ENCODE peak calls at places on chromosomes 13 and 19, in eight cellular contexts. V is left lung; I is lower lobe of right lung; R is GM12878; U is tibial artery; C is right cardiac atrium; P is cardiac muscle cell; A is effector memory CD4-positive, alpha-beta T cell. Q is an unnamed sample.

GRCh38 chr13:97346561-97347254 is 87.3 kb upstream of the RAP2A start:
- DNase-seq in V (peak), U (no peak), I (no peak), C (no peak), R (no peak), P (no peak), A (no peak), Q (no peak)

GRCh38 chr13:60210510-60211065 is 46.9 kb upstream of the DIAPH3 start:
- DNase-seq in V (no peak), P (no peak), R (no peak), A (no peak), I (no peak), C (no peak), U (no peak), Q (no peak)

GRCh38 chr19:35641515-35642151 is at the start of gene ETV2:
- DNase-seq in C (peak), A (peak), V (no peak), P (peak), U (no peak), I (no peak), R (no peak), Q (no peak)

GRCh38 chr13:85284349-85284748 is 514.9 kb downstream of the SLITRK6 start:
- DNase-seq in C (no peak), I (no peak), P (no peak), R (no peak), V (no peak), A (no peak), U (no peak), Q (no peak)

GRCh38 chr19:16714702-16715294 is 4.8 kb upstream of the NWD1 start:
- DNase-seq in C (peak), I (peak), V (peak), A (peak), R (peak), U (peak), P (peak), Q (no peak)

GRCh38 chr13:97758317-97758716 is 195.2 kb upstream of the IPO5 start:
- DNase-seq in U (no peak), A (no peak), V (no peak), R (no peak), I (no peak), C (peak), P (peak), Q (no peak)

GRCh38 chr13:75478659-75479058 is 3.3 kb downstream of the TBC1D4 start:
- DNase-seq in V (no peak), C (no peak), P (no peak), R (no peak), U (no peak), A (no peak), I (no peak), Q (no peak)

GRCh38 chr13:61316647-61317046 is 99.0 kb downstream of the PCDH20 start:
- DNase-seq in A (no peak), V (no peak), P (no peak), U (no peak), I (no peak), R (no peak), C (no peak), Q (no peak)

GRCh38 chr13:32282096-32282711 is 33.0 kb downstream of the ZAR1L start:
- DNase-seq in C (no peak), V (no peak), P (no peak), A (no peak), R (no peak), I (no peak), U (no peak), Q (no peak)

GRCh38 chr13:112227031-112227430 is 149.1 kb upstream of the SPACA7 start:
- DNase-seq in A (no peak), C (no peak), I (no peak), U (no peak), P (no peak), V (no peak), R (no peak), Q (no peak)

GRCh38 chr13:27631156-27631555 is 9.5 kb downstream of the POLR1D start:
- DNase-seq in C (no peak), V (no peak), I (no peak), A (no peak), P (no peak), R (no peak), U (no peak), Q (no peak)

GRCh38 chr13:48624858-48625257 is 28.9 kb upstream of the CYSLTR2 start:
- DNase-seq in R (no peak), C (no peak), V (no peak), I (no peak), A (no peak), P (peak), U (no peak), Q (no peak)

GRCh38 chr13:97395437-97396136 is 38.4 kb upstream of the RAP2A start:
- DNase-seq in I (no peak), U (no peak), P (peak), V (no peak), R (no peak), A (no peak), C (no peak), Q (no peak)

GRCh38 chr13:102402292-102402691 is 444 bp upstream of the FGF14 start:
- DNase-seq in C (peak), U (no peak), I (no peak), P (peak), A (no peak), V (peak), R (no peak), Q (peak)

GRCh38 chr19:12703056-12703455 is 6.6 kb upstream of the FBXW9 start:
- DNase-seq in P (peak), U (no peak), A (no peak), R (no peak), V (no peak), C (no peak), I (no peak), Q (no peak)

GRCh38 chr13:27712421-27712820 is 79.9 kb upstream of the GSX1 start:
- DNase-seq in I (no peak), P (peak), R (no peak), C (no peak), V (no peak), A (no peak), U (no peak), Q (no peak)

DNA sequence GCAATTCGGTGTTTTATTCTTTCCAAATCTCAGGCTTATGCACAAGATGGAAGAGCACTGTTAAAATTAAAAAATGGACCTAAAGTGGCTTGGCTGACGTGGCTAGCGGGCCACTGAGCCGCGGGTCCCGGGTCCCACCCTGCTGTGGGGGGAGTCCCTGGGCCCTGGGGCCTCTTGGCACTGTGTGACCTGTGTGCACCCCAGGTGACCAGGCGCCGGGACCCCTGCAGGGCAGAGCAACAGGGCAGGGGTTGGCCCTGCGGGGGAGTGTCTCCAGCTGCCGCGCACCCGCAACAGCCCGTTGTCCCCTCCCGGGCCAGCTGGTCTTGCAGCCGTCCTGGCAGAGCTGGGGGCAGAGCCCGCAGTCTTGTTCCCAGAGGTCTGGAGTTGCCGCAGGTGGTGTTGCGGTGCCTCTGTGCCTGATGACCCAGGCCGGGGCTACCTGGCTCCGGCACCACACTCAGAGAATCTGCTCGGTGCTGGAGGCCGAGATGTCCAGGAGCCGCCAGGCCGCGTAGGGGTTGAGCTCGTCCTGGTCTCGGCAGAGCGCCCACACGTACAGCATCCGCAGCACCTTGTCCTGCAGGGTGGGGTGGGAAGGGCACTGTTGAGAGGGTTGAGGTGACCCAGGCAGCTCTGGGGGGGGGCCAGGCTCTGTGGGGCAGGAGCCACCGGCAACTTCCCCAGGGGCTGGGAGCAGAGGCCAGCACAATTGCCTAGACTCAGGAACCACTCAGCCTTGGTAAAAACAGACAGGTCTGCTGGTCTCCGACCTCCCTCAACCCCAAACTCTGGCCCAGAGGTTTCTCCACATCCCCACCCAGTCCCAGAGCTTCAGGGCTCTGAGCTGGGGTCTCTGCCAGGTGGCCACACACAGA is 1.0 kb upstream of the CTXN1 start:
- DNase-seq in U (no peak), P (no peak), C (peak), R (no peak), A (no peak), I (peak), V (peak), Q (no peak)
- H3K27ac ChIP-seq in U (peak), P (no peak), C (no peak), R (no peak), A (no peak), I (no peak), V (no peak), Q (no peak)

DNA sequence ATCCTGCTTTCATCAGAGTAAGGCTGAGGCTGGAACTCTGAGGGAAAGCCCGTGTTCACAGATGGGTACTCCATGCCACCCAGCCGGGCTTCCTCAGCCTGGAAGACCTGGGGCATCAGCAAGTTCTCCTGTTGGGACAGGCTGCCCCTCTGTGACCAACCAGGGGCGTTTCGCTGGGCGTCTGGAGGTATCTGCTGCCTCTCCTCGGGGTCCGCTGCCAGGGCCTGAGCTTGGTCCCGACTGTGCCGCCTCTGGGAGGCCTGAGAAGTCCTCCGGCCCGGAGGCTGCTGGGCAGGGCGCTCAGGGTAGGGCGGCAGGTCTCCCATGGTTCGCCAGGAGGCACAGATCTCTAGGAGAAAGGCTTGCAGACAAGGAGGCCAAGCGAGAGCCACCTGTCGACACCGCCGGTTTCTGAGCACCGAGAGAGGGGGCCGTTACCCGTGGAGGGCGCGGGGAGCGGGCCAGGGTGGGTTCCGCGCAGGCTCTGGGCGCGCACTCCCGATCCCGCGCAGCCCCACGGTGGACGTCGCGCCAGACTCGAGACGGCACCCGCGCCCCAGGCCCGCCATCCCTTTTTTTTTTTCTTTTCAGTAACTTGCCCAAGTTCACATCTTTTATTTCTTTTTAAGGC is at the start of gene RSPH6A:
- DNase-seq in U (no peak), A (no peak), R (no peak), I (peak), P (no peak), V (peak), C (no peak), Q (no peak)
- H3K27ac ChIP-seq in U (no peak), A (no peak), R (no peak), I (no peak), P (peak), V (no peak), C (no peak), Q (no peak)

GRCh38 chr19:5296457-5297271 is 43.9 kb downstream of the PTPRS start:
- DNase-seq in R (no peak), C (no peak), V (no peak), P (no peak), U (no peak), I (no peak), A (no peak), Q (no peak)

GRCh38 chr19:5298502-5298901 is 42.1 kb downstream of the PTPRS start:
- DNase-seq in C (no peak), P (no peak), V (no peak), U (no peak), R (no peak), A (no peak), I (peak), Q (no peak)

GRCh38 chr19:5296021-5296420 is 44.6 kb downstream of the PTPRS start:
- DNase-seq in U (no peak), R (no peak), P (no peak), A (no peak), C (no peak), V (no peak), I (no peak), Q (no peak)

GRCh38 chr19:5297272-5297669 is 43.3 kb downstream of the PTPRS start:
- DNase-seq in A (no peak), P (no peak), C (no peak), R (no peak), V (no peak), U (no peak), I (no peak), Q (no peak)

GRCh38 chr19:5299137-5299536 is 41.5 kb downstream of the PTPRS start:
- DNase-seq in U (no peak), R (no peak), A (no peak), P (no peak), C (no peak), I (no peak), V (no peak), Q (no peak)
- H3K27ac ChIP-seq in U (no peak), R (no peak), A (no peak), P (no peak), C (no peak), I (no peak), V (no peak), Q (no peak)

GRCh38 chr13:109779876-109780516 is 6.4 kb downstream of the IRS2 start:
- DNase-seq in U (no peak), A (no peak), R (no peak), V (no peak), I (no peak), C (no peak), P (no peak), Q (no peak)
- H3K27ac ChIP-seq in U (peak), A (no peak), R (no peak), V (peak), I (no peak), C (no peak), P (no peak), Q (no peak)

GRCh38 chr19:7505682-7506384 is 10.1 kb upstream of the ZNF358 start:
- DNase-seq in P (no peak), V (peak), A (no peak), R (no peak), C (no peak), I (no peak), U (no peak), Q (no peak)
- H3K27ac ChIP-seq in P (no peak), V (no peak), A (no peak), R (no peak), C (no peak), I (no peak), U (no peak), Q (no peak)

GRCh38 chr13:110564472-110564985 is 3.0 kb upstream of the RAB20 start:
- DNase-seq in V (no peak), I (no peak), C (no peak), U (no peak), P (no peak), A (no peak), R (no peak), Q (no peak)

GRCh38 chr13:110563463-110563774 is 1.9 kb upstream of the RAB20 start:
- DNase-seq in V (no peak), P (no peak), R (no peak), I (no peak), A (no peak), C (no peak), U (no peak), Q (no peak)

GRCh38 chr13:110560606-110561334 is 752 bp downstream of the RAB20 start:
- DNase-seq in R (no peak), V (no peak), C (peak), U (peak), P (peak), I (no peak), A (no peak), Q (no peak)

GRCh38 chr13:110561335-110562033 is at the start of gene RAB20:
- DNase-seq in C (peak), I (peak), U (peak), V (peak), R (no peak), A (peak), P (peak), Q (peak)

DNA sequence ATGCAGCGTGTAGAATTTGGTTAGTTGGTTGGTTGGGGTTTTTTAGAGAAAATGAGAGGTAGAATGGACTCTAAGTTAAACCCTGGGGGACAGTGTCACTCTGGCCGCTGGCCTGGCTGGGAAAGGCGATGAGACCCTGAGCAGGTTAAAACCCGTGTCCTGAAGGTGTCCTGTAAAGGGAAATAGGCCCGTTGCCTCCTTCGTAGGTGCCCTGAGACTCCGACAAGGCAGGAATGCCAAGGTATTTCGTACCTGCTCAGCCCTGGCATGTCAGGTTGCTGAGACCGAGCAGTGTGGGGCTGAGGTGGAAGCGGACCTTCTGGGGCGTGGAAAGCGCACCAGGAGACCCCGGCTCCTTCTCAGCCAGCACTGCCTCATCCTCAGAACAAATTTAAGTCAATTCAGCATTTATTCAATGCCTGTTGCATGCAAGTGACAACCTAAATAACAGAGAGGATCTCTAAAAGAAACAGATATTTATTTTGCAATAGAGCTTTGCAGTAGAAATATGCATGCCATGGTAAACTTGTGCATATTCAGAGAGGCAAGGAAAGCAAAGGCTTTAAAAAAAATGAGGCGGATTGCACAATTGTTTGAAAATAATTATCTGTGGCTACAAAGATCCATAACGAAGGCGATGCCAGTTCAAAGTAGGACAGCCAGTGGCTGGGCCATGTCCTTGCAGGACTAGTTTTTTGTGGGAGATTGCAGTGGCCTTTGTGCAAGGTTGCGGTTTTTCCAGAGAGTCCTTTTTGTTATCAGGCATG is 1.4 kb upstream of the RAB20 start:
- DNase-seq in U (no peak), V (no peak), I (no peak), A (no peak), C (no peak), P (no peak), R (no peak), Q (no peak)
- H3K27ac ChIP-seq in U (peak), V (peak), I (peak), A (no peak), C (no peak), P (no peak), R (no peak), Q (no peak)

Q was measured in substantia nigra.